ENCODE peak calls at places on chromosomes 2 and 18, in six cellular contexts. E is HCT116, C is H1, K is K562, A is SK-N-SH, O is HepG2. W is an unnamed sample.

GRCh38 chr2:65076345-65076710 is 20.1 kb downstream of the CEP68 start:
- DNase-seq in C (no peak), O (no peak), K (no peak), E (no peak), A (no peak), W (no peak)

GRCh38 chr2:85797959-85798358 is 44.2 kb downstream of the ATOH8 start:
- DNase-seq in E (no peak), O (peak), C (no peak), K (peak), A (peak), W (no peak)

GRCh38 chr2:225173909-225174308 is 131.6 kb upstream of the DOCK10 start:
- DNase-seq in C (no peak), K (no peak), E (no peak), O (no peak), A (no peak), W (no peak)

GRCh38 chr2:105741617-105742016 is 3.1 kb upstream of the NCK2 start:
- DNase-seq in A (no peak), E (no peak), K (no peak), C (no peak), O (no peak), W (no peak)

GRCh38 chr2:109494842-109495241 is 118.9 kb downstream of the SEPTIN10 start:
- DNase-seq in C (no peak), E (no peak), K (no peak), A (no peak), O (no peak), W (no peak)

GRCh38 chr2:217279571-217279970 is 419.7 kb upstream of the TNP1 start:
- DNase-seq in C (no peak), K (no peak), E (no peak), O (no peak), A (no peak), W (no peak)

GRCh38 chr2:133972786-133973185 is 281.1 kb upstream of the MGAT5 start:
- DNase-seq in C (no peak), O (no peak), K (no peak), E (no peak), A (no peak), W (no peak)

GRCh38 chr2:219426534-219427136 is 8.0 kb upstream of the SPEG start:
- DNase-seq in O (no peak), C (no peak), A (no peak), E (no peak), K (no peak), W (no peak)

GRCh38 chr18:79395761-79396404 is at the start of gene NFATC1:
- DNase-seq in E (no peak), K (peak), A (no peak), O (no peak), C (peak), W (no peak)

GRCh38 chr18:75097491-75098225 is 111.3 kb downstream of the PTGR3 start:
- DNase-seq in K (no peak), A (no peak), E (no peak), O (no peak), C (peak), W (no peak)

GRCh38 chr2:47046271-47046670 is 108.8 kb downstream of the STPG4 start:
- DNase-seq in K (no peak), C (no peak), A (no peak), O (no peak), E (no peak), W (no peak)

GRCh38 chr2:113182471-113183260 is 8.9 kb downstream of the PSD4 start:
- DNase-seq in C (no peak), A (no peak), K (no peak), O (no peak), E (no peak), W (no peak)

GRCh38 chr2:144683955-144684354 is 164.0 kb upstream of the ZEB2 start:
- DNase-seq in O (no peak), E (no peak), K (no peak), A (no peak), C (no peak), W (no peak)

GRCh38 chr2:70842401-70842800 is 6.8 kb upstream of the CD207 start:
- DNase-seq in E (no peak), O (no peak), A (no peak), C (no peak), K (no peak), W (no peak)

GRCh38 chr2:193627918-193628254 is 1433.2 kb upstream of the TMEFF2 start:
- DNase-seq in E (no peak), A (no peak), C (no peak), O (no peak), K (no peak), W (no peak)

GRCh38 chr18:44729631-44730101 is 49.0 kb downstream of the SETBP1 start:
- DNase-seq in O (no peak), E (no peak), C (no peak), K (peak), A (no peak), W (no peak)

GRCh38 chr2:194380011-194380410 is 1277.0 kb upstream of the SLC39A10 start:
- DNase-seq in O (no peak), E (no peak), K (no peak), A (no peak), C (no peak), W (peak)

GRCh38 chr2:88055049-88055435 is 541 bp downstream of the KRCC1 start:
- DNase-seq in O (no peak), C (no peak), A (peak), E (no peak), K (peak), W (no peak)

GRCh38 chr2:238742066-238742465 is 105.8 kb upstream of the TWIST2 start:
- DNase-seq in A (no peak), E (no peak), C (no peak), O (no peak), K (no peak), W (no peak)
- TF ChIP-seq MAX in A (no peak), E (no peak), C (no peak), O (no peak), K (no peak), W (no peak)

GRCh38 chr2:234290196-234290595 is 206.7 kb downstream of the ARL4C start:
- DNase-seq in C (no peak), O (no peak), K (no peak), E (no peak), A (no peak), W (no peak)

GRCh38 chr2:234290671-234291070 is 206.2 kb downstream of the ARL4C start:
- DNase-seq in K (no peak), E (no peak), C (no peak), A (no peak), O (no peak), W (peak)

GRCh38 chr2:234291765-234292204 is 205.1 kb downstream of the ARL4C start:
- DNase-seq in E (no peak), A (no peak), K (no peak), O (no peak), C (no peak), W (no peak)

GRCh38 chr2:234288974-234289455 is 207.9 kb downstream of the ARL4C start:
- DNase-seq in O (peak), K (peak), E (peak), A (peak), C (peak), W (no peak)

DNA sequence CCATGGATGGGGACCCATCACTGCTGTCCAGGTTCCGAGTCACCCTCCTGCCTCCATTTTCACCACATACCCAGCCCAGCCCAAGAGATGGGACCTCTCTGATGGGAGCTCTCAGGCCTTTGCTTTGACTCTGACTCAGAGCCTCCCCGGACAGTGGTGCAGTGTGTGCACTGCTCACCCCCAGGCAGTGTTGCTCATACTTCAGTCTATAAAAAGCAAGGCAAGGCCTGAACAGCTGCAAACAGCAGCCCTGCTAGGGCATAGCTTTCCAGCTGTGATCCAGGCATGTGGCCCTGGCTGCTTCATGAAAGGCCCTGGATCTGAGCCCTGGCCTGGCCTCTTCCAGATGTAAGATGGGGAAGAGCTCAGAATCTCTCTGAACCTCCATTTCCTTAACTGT is 207.1 kb downstream of the ARL4C start:
- DNase-seq in A (no peak), C (no peak), K (no peak), E (peak), O (no peak), W (no peak)
- TF ChIP-seq SIN3A in A (no peak), C (no peak), K (no peak), E (no peak), O (no peak), W (no peak)

DNA sequence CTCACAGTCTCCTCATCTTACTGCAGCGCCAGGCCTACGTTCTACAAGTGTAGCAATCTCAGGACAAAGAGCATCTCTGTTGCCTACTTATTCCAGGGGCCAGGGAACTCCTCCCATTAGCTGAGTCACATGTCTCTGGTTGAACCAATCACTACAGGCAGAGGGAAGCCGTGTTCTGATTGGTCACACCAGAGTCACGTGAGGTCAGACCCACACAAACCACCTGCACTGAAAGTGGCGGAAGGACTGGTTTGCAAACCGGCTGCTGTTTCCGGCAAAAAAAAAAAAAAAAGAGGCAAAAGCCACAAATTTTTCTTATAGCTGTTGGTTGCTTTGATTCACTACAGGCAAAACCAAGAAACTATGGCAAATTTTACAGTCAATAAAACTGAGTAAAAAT is 21.9 kb upstream of the USP14 start:
- DNase-seq in C (no peak), K (peak), O (peak), A (peak), E (no peak), W (no peak)
- TF ChIP-seq MAX in C (no peak), K (no peak), O (no peak), A (no peak), E (no peak), W (no peak)

DNA sequence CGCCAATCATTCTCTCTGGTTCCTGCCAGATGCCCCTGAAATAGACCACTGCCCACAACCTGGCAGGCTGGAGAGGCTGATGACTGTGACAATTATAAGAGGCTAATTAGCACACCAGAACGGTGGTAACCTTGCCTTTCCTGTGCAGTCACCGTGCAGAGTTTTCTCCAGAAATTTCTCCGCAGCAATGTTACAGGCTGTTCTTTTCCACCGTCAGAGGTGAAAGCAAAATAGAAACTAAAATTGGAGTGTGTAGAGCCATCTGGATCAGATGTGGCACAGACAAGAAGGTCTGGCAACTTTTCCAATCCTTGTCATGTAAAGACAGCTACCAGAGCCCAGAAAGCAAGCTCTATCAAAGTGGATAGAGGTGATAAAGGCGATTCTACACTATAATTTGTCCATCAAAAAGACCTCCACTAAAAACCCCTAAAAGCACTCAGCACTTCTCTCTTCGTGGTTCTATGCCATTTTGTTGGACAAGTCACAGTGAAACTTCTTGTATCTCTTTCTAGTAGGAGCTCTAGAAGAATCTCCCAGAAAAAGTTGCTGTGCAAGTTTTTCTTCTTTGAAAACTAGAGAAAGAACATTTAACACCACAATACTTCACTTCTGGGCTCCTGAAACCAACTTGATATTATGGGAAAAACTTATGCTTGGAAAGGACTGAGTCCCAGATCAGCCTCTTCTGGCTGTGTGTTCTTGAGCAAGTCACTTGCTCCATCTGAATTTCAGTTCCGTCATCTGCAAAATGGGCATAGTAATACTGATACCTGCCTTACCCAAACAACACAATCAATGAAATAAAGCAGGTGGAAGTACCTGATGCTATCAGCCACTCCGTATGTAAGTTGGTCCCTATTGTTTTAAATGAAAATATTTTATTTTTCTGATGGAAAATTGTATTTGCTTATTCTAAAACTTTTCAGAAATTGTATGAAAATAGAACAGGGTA is 295.6 kb upstream of the DLGAP1 start:
- DNase-seq in O (no peak), K (no peak), E (no peak), C (no peak), A (no peak), W (no peak)
- TF ChIP-seq SIN3A in O (no peak), K (no peak), E (no peak), C (no peak), A (no peak), W (no peak)

GRCh38 chr2:188050716-188051115 is 241.0 kb upstream of the GULP1 start:
- DNase-seq in E (no peak), O (no peak), C (no peak), A (no peak), K (no peak), W (no peak)

GRCh38 chr2:188047760-188048159 is 243.9 kb upstream of the GULP1 start:
- DNase-seq in C (no peak), E (no peak), K (no peak), A (no peak), O (no peak), W (no peak)

GRCh38 chr2:188042412-188042811 is 249.3 kb upstream of the GULP1 start:
- DNase-seq in E (no peak), C (no peak), A (no peak), K (no peak), O (no peak), W (no peak)

GRCh38 chr2:188046437-188046836 is 245.2 kb upstream of the GULP1 start:
- DNase-seq in A (no peak), E (no peak), O (no peak), C (no peak), K (no peak), W (no peak)
- TF ChIP-seq MAX in A (no peak), E (no peak), O (no peak), C (no peak), K (no peak), W (no peak)

GRCh38 chr2:59885536-59885935 is 667.9 kb downstream of the BCL11A start:
- DNase-seq in K (no peak), A (no peak), C (no peak), E (no peak), O (no peak), W (no peak)
- TF ChIP-seq SIN3A in K (no peak), A (no peak), C (no peak), E (no peak), O (no peak), W (no peak)

GRCh38 chr2:207974214-207974600 is 51.1 kb downstream of the PLEKHM3 start:
- DNase-seq in A (no peak), E (no peak), K (no peak), O (no peak), C (no peak), W (no peak)

GRCh38 chr2:207967121-207967520 is 58.2 kb downstream of the PLEKHM3 start:
- DNase-seq in A (no peak), K (no peak), E (no peak), O (no peak), C (no peak), W (no peak)

GRCh38 chr2:207970138-207970824 is 55.0 kb downstream of the PLEKHM3 start:
- DNase-seq in O (peak), C (no peak), K (no peak), A (no peak), E (no peak), W (no peak)

GRCh38 chr2:207969249-207969648 is 56.1 kb downstream of the PLEKHM3 start:
- DNase-seq in E (no peak), C (no peak), O (no peak), K (no peak), A (no peak), W (no peak)

DNA sequence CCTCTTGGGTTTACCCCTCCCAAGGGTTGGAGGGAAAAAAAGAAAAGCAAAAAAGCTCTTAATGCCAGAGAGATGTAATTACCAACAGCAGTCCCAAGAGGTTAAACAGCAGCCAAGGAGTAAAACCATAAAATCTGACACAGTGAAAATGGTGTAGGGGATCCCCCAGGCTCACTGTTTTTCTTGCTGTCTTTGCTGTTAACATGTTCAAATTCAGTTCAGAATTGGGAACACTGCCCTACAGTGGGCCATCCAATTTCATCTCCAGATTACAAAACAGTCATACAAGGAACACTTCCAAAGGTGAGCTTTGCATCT is 54.5 kb downstream of the PLEKHM3 start:
- DNase-seq in E (no peak), K (no peak), O (no peak), A (no peak), C (no peak), W (no peak)
- TF ChIP-seq MAX in E (no peak), K (no peak), O (no peak), A (no peak), C (no peak), W (no peak)

GRCh38 chr18:13137939-13138821 is 80.4 kb upstream of the LDLRAD4 start:
- DNase-seq in K (no peak), E (no peak), A (no peak), C (no peak), O (peak), W (peak)
- TF ChIP-seq SIN3A in K (no peak), E (no peak), A (no peak), C (no peak), O (peak), W (no peak)

DNA sequence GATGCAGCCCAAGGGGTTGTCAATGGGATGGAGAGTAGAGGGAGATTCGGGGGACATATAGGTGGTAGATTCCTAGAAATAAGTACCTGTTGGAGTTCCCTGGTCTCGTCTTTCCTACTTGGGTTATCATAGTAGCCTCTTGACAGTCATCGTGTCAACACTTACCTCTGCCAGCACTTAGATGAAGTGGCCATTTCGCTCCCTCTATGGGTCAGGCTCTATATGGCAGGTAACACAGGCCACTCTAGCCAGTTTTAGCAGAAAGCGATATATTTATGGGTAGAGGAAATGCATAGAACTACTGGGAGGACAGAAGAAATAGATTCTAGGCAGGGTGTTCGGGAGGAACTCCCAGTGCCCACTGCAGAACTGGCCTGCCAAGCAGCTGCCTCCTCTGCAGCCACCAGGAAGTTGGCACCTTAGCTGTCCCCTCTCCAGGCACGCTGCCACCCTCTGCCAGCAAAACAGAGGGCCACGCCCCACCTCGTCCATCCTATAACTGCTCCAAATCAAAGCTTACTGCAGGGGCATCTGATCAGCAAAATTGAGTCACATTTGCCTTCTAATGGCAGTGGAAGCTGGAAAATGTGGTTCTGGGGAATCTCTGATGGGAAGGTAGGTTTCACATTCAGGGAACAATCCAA is 181.3 kb downstream of the INSIG2 start:
- DNase-seq in E (no peak), K (peak), C (no peak), O (peak), A (no peak), W (no peak)
- TF ChIP-seq MAX in E (no peak), K (no peak), C (no peak), O (no peak), A (no peak), W (no peak)

GRCh38 chr18:24656571-24656971 is 196.1 kb downstream of the HRH4 start:
- DNase-seq in E (no peak), A (no peak), O (no peak), K (no peak), C (no peak), W (no peak)
- TF ChIP-seq SIN3A in E (no peak), A (no peak), O (no peak), K (no peak), C (no peak), W (no peak)